ENCODE peak calls at places on chromosomes 13 and 19, in eight cellular contexts. M is A549, I is GM12878, T is IMR-90, W is adrenal gland, C is stomach, V is thyroid gland, A is lower leg skin. Z is an unnamed sample.

GRCh38 chr13:64900039-64900438 is 2330.1 kb downstream of the PCDH9 start:
- DNase-seq in C (no peak), A (no peak), M (no peak), W (no peak), I (no peak), T (no peak), V (no peak), Z (no peak)

GRCh38 chr13:44757671-44758070 is 181.5 kb upstream of the TSC22D1 start:
- DNase-seq in C (no peak), A (no peak), M (no peak), T (no peak), V (no peak), W (no peak), I (no peak), Z (no peak)

GRCh38 chr13:104106705-104107393 is 1040.6 kb upstream of the SLC10A2 start:
- DNase-seq in I (no peak), A (no peak), V (no peak), C (no peak), M (no peak), W (no peak), T (peak; percentile 20), Z (no peak)

GRCh38 chr19:33219261-33219812 is 6.3 kb downstream of the SLC7A10 start:
- DNase-seq in W (no peak), V (no peak), M (no peak), T (peak; percentile 39), C (no peak), I (no peak), A (no peak), Z (no peak)

GRCh38 chr19:33397536-33398360 is 24.2 kb downstream of the CEBPG start:
- DNase-seq in W (no peak), M (no peak), I (no peak), V (no peak), C (no peak), T (no peak), A (peak; percentile 82), Z (no peak)

GRCh38 chr13:38395505-38395803 is 45.8 kb downstream of the UFM1 start:
- DNase-seq in W (no peak), V (no peak), C (no peak), M (no peak), A (no peak), T (no peak), I (no peak), Z (no peak)

GRCh38 chr19:3284759-3285646 is 60.5 kb downstream of the CELF5 start:
- DNase-seq in I (no peak), W (peak; percentile 59), V (peak; percentile 17), A (peak; percentile 93), M (peak; percentile 99), T (peak; percentile 37), C (peak; percentile 98), Z (no peak)

GRCh38 chr13:110397445-110397844 is 90.4 kb downstream of the COL4A2 start:
- DNase-seq in M (no peak), A (peak; percentile 85), T (peak; percentile 85), C (no peak), V (no peak), I (no peak), W (no peak), Z (no peak)

GRCh38 chr13:35388979-35389378 is 87.5 kb downstream of the MAB21L1 start:
- DNase-seq in T (peak; percentile 3), I (no peak), M (no peak), V (no peak), W (no peak), A (no peak), C (no peak), Z (no peak)

GRCh38 chr19:35807633-35808032 is 5.0 kb downstream of the PRODH2 start:
- DNase-seq in T (no peak), A (no peak), C (no peak), I (no peak), M (no peak), V (no peak), W (no peak), Z (no peak)

GRCh38 chr19:29248332-29248844 is 35.4 kb upstream of the UQCRFS1 start:
- DNase-seq in C (no peak), M (no peak), I (no peak), T (no peak), W (peak; percentile 14), A (peak; percentile 45), V (no peak), Z (no peak)

GRCh38 chr13:28324181-28324789 is 170.6 kb downstream of the FLT1 start:
- DNase-seq in T (peak; percentile 73), V (peak; percentile 58), W (peak; percentile 72), M (peak; percentile 56), C (peak; percentile 51), I (peak; percentile 45), A (no peak), Z (no peak)

GRCh38 chr13:94968040-94968756 is 255.9 kb upstream of the SOX21 start:
- DNase-seq in T (no peak), W (no peak), A (no peak), M (peak; percentile 67), I (no peak), V (no peak), C (no peak), Z (no peak)

GRCh38 chr19:48962029-48962848 is 2.9 kb upstream of the FTL start:
- DNase-seq in M (peak; percentile 94), I (no peak), T (no peak), C (peak; percentile 79), V (peak; percentile 63), A (peak; percentile 92), W (no peak), Z (no peak)

GRCh38 chr19:2722541-2723344 is 1.6 kb upstream of the DIRAS1 start:
- DNase-seq in M (peak; percentile 58), C (peak; percentile 78), I (no peak), A (no peak), W (peak; percentile 94), V (peak; percentile 30), T (peak; percentile 74), Z (no peak)

GRCh38 chr19:2171349-2172145 is 7.8 kb downstream of the DOT1L start:
- DNase-seq in A (no peak), V (no peak), I (peak; percentile 90), M (no peak), C (peak; percentile 39), W (peak; percentile 75), T (peak; percentile 36), Z (no peak)

GRCh38 chr13:31073859-31074718 is 87.6 kb downstream of the HSPH1 start:
- DNase-seq in W (no peak), T (peak; percentile 69), A (peak; percentile 60), C (no peak), V (no peak), M (no peak), I (peak; percentile 89), Z (no peak)

GRCh38 chr19:795691-796581 is 1.3 kb upstream of the PTBP1 start:
- DNase-seq in C (no peak), M (no peak), V (no peak), A (no peak), W (peak; percentile 67), T (no peak), I (no peak), Z (no peak)

GRCh38 chr19:56119585-56119978 is 1.5 kb downstream of the ZNF787 start:
- DNase-seq in V (no peak), W (peak; percentile 90), C (peak; percentile 61), I (no peak), M (peak; percentile 55), A (peak; percentile 89), T (peak; percentile 44), Z (no peak)

GRCh38 chr19:52667972-52668371 is 29.8 kb upstream of the ZNF83 start:
- DNase-seq in T (no peak), M (no peak), A (no peak), W (no peak), I (no peak), C (no peak), V (no peak), Z (no peak)

GRCh38 chr19:52662631-52663030 is 24.5 kb upstream of the ZNF83 start:
- DNase-seq in C (no peak), W (no peak), M (no peak), A (no peak), I (no peak), T (no peak), V (no peak), Z (no peak)

GRCh38 chr19:52664461-52664860 is 26.3 kb upstream of the ZNF83 start:
- DNase-seq in M (no peak), I (no peak), T (no peak), V (no peak), A (no peak), W (no peak), C (no peak), Z (no peak)

GRCh38 chr19:52665529-52665928 is 27.4 kb upstream of the ZNF83 start:
- DNase-seq in V (no peak), I (no peak), A (no peak), C (no peak), M (no peak), T (peak; percentile 39), W (no peak), Z (no peak)

GRCh38 chr19:52665047-52665446 is 26.9 kb upstream of the ZNF83 start:
- DNase-seq in C (no peak), V (no peak), I (no peak), T (no peak), M (no peak), W (no peak), A (no peak), Z (no peak)
- TF ChIP-seq POLR2A in C (no peak), V (no peak), I (no peak), T (no peak), M (no peak), W (no peak), A (no peak), Z (no peak)

DNA sequence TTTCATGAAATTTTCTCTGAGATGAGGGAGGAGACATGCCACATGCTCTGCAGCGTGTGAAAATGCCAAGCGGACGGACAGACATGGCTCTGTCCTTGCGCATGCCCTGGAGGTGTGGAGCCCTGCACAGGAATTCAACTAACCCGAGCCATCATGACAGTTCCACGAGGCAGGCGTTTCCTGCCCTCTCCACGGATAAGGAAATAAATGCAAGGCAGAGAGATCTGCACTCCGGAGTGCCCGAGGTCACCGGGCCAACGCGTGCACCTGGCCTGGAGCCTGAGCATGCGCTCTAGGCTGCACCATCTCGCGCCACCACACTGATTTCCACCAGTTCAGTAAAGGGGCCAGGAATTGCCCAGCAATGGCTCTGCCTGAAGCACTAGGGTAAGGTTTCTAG is 298.2 kb downstream of the MYO16 start:
- DNase-seq in M (no peak), W (no peak), C (no peak), I (no peak), A (no peak), T (no peak), V (no peak), Z (no peak)
- TF ChIP-seq POLR2A in M (no peak), W (no peak), C (no peak), I (no peak), A (no peak), T (no peak), V (no peak), Z (no peak)

GRCh38 chr13:99963832-99964339 is 7.7 kb downstream of the ZIC5 start:
- DNase-seq in I (no peak), M (no peak), W (no peak), V (no peak), T (no peak), C (no peak), A (no peak), Z (no peak)
- TF ChIP-seq POLR2A in I (no peak), M (no peak), W (no peak), V (no peak), T (no peak), C (no peak), A (no peak), Z (no peak)

GRCh38 chr13:23367907-23368306 is 65.6 kb downstream of the SACS start:
- DNase-seq in C (no peak), I (no peak), M (no peak), A (no peak), T (no peak), V (no peak), W (no peak), Z (no peak)
- TF ChIP-seq POLR2A in C (no peak), I (no peak), M (no peak), A (no peak), T (no peak), V (no peak), W (no peak), Z (no peak)